ENCODE peak calls at places on chromosomes 2 and 18, in five cellular contexts. G is kidney epithelial cell; A is AML-193; E is CD8-positive, alpha-beta memory T cell; C is Kasumi-1. H is an unnamed sample.

GRCh38 chr2:98280376-98281102 is 65.7 kb upstream of the CNGA3 start:
- DNase-seq in G (peak; percentile 72), A (no peak), E (no peak), C (no peak), H (no peak)

GRCh38 chr18:10235553-10235952 is 218.9 kb upstream of the APCDD1 start:
- DNase-seq in E (no peak), G (no peak), A (no peak), C (no peak), H (no peak)

GRCh38 chr18:66432636-66433035 is 171.3 kb downstream of the CDH19 start:
- DNase-seq in E (no peak), A (no peak), G (no peak), C (no peak), H (no peak)

GRCh38 chr2:45494275-45494977 is 116.6 kb downstream of the SRBD1 start:
- DNase-seq in G (peak; percentile 19), A (peak; percentile 54), E (peak; percentile 32), C (peak; percentile 83), H (no peak)

GRCh38 chr2:102604754-102605153 is 14.6 kb upstream of the SLC9A2 start:
- DNase-seq in A (peak; percentile 13), C (no peak), E (no peak), G (no peak), H (no peak)

GRCh38 chr2:8548065-8548870 is 133.6 kb upstream of the ID2 start:
- DNase-seq in E (no peak), C (no peak), A (no peak), G (no peak), H (no peak)

GRCh38 chr2:225735844-225736243 is 336.3 kb downstream of the NYAP2 start:
- DNase-seq in A (no peak), G (no peak), E (no peak), C (no peak), H (no peak)

GRCh38 chr2:24489942-24490673 is 946 bp upstream of the NCOA1 start:
- DNase-seq in A (no peak), E (no peak), C (peak; percentile 31), G (no peak), H (peak; percentile 16)

GRCh38 chr2:58039170-58039611 is 7.4 kb upstream of the VRK2 start:
- DNase-seq in E (no peak), C (peak; percentile 86), G (no peak), A (peak; percentile 74), H (no peak)

GRCh38 chr2:47660167-47660566 is 122.8 kb upstream of the MSH6 start:
- DNase-seq in C (no peak), G (no peak), A (no peak), E (no peak), H (no peak)

GRCh38 chr2:37180006-37180639 is 8.3 kb downstream of the SULT6B1 start:
- DNase-seq in A (no peak), E (no peak), G (no peak), C (no peak), H (no peak)

GRCh38 chr2:46164581-46165301 is 132.5 kb upstream of the EPAS1 start:
- DNase-seq in E (no peak), A (no peak), C (no peak), G (peak; percentile 37), H (no peak)

GRCh38 chr2:178810422-178810821 is 3.2 kb upstream of the TTN start:
- DNase-seq in C (no peak), G (no peak), A (no peak), E (no peak), H (no peak)

GRCh38 chr2:42102606-42103450 is 55.0 kb downstream of the PKDCC start:
- DNase-seq in C (no peak), G (no peak), E (peak; percentile 39), A (no peak), H (no peak)

GRCh38 chr2:237277151-237277550 is 136.8 kb downstream of the COL6A3 start:
- DNase-seq in C (no peak), G (no peak), E (no peak), A (no peak), H (no peak)

GRCh38 chr2:178530128-178530527 is 49.9 kb downstream of the PLEKHA3 start:
- DNase-seq in C (peak; percentile 50), G (no peak), A (peak; percentile 49), E (no peak), H (no peak)

GRCh38 chr2:188046437-188046836 is 245.2 kb upstream of the GULP1 start:
- DNase-seq in E (no peak), G (no peak), A (no peak), C (no peak), H (no peak)

GRCh38 chr2:171652411-171652775 is 34.9 kb upstream of the DYNC1I2 start:
- DNase-seq in A (no peak), C (no peak), G (no peak), E (no peak), H (no peak)

GRCh38 chr18:13868501-13869271 is 44.7 kb downstream of the MC5R start:
- DNase-seq in A (no peak), G (no peak), C (no peak), E (no peak), H (no peak)

GRCh38 chr2:219497495-219498279 is 1.0 kb upstream of the GMPPA start:
- DNase-seq in C (no peak), A (peak; percentile 75), G (no peak), E (no peak), H (peak; percentile 67)

GRCh38 chr2:62163106-62163831 is 32.6 kb upstream of the B3GNT2 start:
- DNase-seq in C (no peak), E (no peak), G (no peak), A (no peak), H (no peak)

GRCh38 chr2:161250864-161251436 is 57.3 kb upstream of the PSMD14 start:
- DNase-seq in C (peak; percentile 55), G (peak; percentile 50), A (peak; percentile 35), E (no peak), H (no peak)

GRCh38 chr2:21230140-21230539 is 106.4 kb downstream of the TDRD15 start:
- DNase-seq in E (no peak), A (no peak), C (no peak), G (no peak), H (no peak)

GRCh38 chr2:37189452-37190153 is 1.1 kb upstream of the SULT6B1 start:
- DNase-seq in E (no peak), G (peak; percentile 61), A (peak; percentile 75), C (peak; percentile 21), H (no peak)

GRCh38 chr2:7242189-7242867 is 325.1 kb downstream of the RNF144A start:
- DNase-seq in C (peak; percentile 31), E (no peak), G (no peak), A (peak; percentile 4), H (no peak)

GRCh38 chr2:181918188-181918587 is 26.7 kb downstream of the ITPRID2 start:
- DNase-seq in A (no peak), G (no peak), C (no peak), E (no peak), H (no peak)

GRCh38 chr2:28579606-28580005 is 83.7 kb downstream of the PLB1 start:
- DNase-seq in G (no peak), E (no peak), C (no peak), A (no peak), H (no peak)

GRCh38 chr2:190335225-190335559 is 8.2 kb upstream of the INPP1 start:
- DNase-seq in C (no peak), G (no peak), A (no peak), E (no peak), H (no peak)

GRCh38 chr2:201040867-201041628 is 30.4 kb downstream of the HYCC2 start:
- DNase-seq in C (no peak), A (no peak), E (no peak), G (no peak), H (no peak)

GRCh38 chr2:42171396-42171971 is 2.3 kb downstream of the EML4 start:
- DNase-seq in E (peak; percentile 23), A (no peak), C (no peak), G (no peak), H (no peak)

H was measured in amygdala.